ENCODE peak calls at places on chromosomes 12 and 14, in four cellular contexts. N is WERI-Rb-1, R is heart right ventricle, Q is A549. C is an unnamed sample.

GRCh38 chr14:105019861-105020814 is 745 bp downstream of the CDCA4 start:
- DNase-seq in Q (no peak), N (no peak), R (no peak), C (peak; percentile 74)

GRCh38 chr12:67592228-67593011 is 56.1 kb upstream of the DYRK2 start:
- DNase-seq in Q (no peak), N (no peak), R (peak; percentile 24), C (no peak)

GRCh38 chr12:91744613-91745012 is 401.0 kb downstream of the BTG1 start:
- DNase-seq in N (no peak), Q (no peak), R (no peak), C (no peak)

GRCh38 chr12:58980768-58981167 is 60.5 kb upstream of the LRIG3 start:
- DNase-seq in Q (no peak), N (no peak), R (no peak), C (no peak)

GRCh38 chr12:62192486-62193250 is 67.5 kb upstream of the USP15 start:
- DNase-seq in Q (peak; percentile 74), N (peak; percentile 77), R (peak; percentile 47), C (peak; percentile 61)

GRCh38 chr14:36553650-36554260 is 28.7 kb downstream of the NKX2-8 start:
- DNase-seq in N (peak; percentile 9), R (no peak), Q (peak; percentile 29), C (peak; percentile 20)

GRCh38 chr14:35051796-35052195 is 5.7 kb downstream of the FAM177A1 start:
- DNase-seq in R (no peak), N (no peak), Q (no peak), C (no peak)

GRCh38 chr12:92432724-92433281 is 270.0 kb upstream of the PLEKHG7 start:
- DNase-seq in Q (no peak), R (no peak), N (no peak), C (no peak)

GRCh38 chr12:8065991-8066594 is at the start of gene C3AR1:
- DNase-seq in R (no peak), Q (no peak), N (no peak), C (peak; percentile 46)

GRCh38 chr12:3202734-3203446 is 125.7 kb downstream of the TSPAN9 start:
- DNase-seq in N (peak; percentile 82), R (peak; percentile 71), Q (peak; percentile 84), C (peak; percentile 74)

GRCh38 chr12:47903927-47904646 is 707 bp downstream of the VDR start:
- DNase-seq in N (no peak), Q (peak; percentile 38), R (no peak), C (peak; percentile 81)

GRCh38 chr14:35971965-35972630 is 146.0 kb downstream of the BRMS1L start:
- DNase-seq in Q (no peak), R (no peak), N (no peak), C (no peak)

GRCh38 chr12:57632369-57632897 is 568 bp downstream of the B4GALNT1 start:
- DNase-seq in N (peak; percentile 63), Q (no peak), R (no peak), C (peak; percentile 43)

GRCh38 chr12:55516391-55516790 is 24.2 kb downstream of the OR6C68 start:
- DNase-seq in Q (no peak), R (no peak), N (no peak), C (no peak)

GRCh38 chr12:55515696-55516095 is 23.5 kb downstream of the OR6C68 start:
- DNase-seq in R (no peak), N (no peak), Q (no peak), C (peak; percentile 7)
- TF ChIP-seq CTCF in R (no peak), N (peak; percentile 2), Q (no peak), C (peak; percentile 22)

GRCh38 chr14:32246751-32247150 is 43.7 kb upstream of the RNU6-8 start:
- DNase-seq in Q (no peak), N (no peak), R (no peak), C (no peak)

GRCh38 chr14:32249780-32250179 is 46.7 kb upstream of the RNU6-8 start:
- DNase-seq in R (no peak), Q (no peak), N (no peak), C (no peak)

GRCh38 chr14:32244404-32244803 is 41.3 kb upstream of the RNU6-8 start:
- DNase-seq in Q (no peak), N (peak; percentile 24), R (no peak), C (no peak)
- TF ChIP-seq CTCF in Q (peak; percentile 27), N (peak; percentile 43), R (peak; percentile 24), C (no peak)

GRCh38 chr12:34022079-34022830 is at the start of gene ALG10:
- DNase-seq in R (peak; percentile 99), N (peak; percentile 96), Q (peak; percentile 63), C (peak; percentile 96)

GRCh38 chr12:34016361-34016760 is 5.9 kb upstream of the ALG10 start:
- DNase-seq in R (no peak), Q (no peak), N (no peak), C (no peak)
- TF ChIP-seq CTCF in R (no peak), Q (no peak), N (no peak), C (no peak)

GRCh38 chr12:52175411-52176350 is 16.1 kb downstream of the KRT80 start:
- DNase-seq in Q (no peak), R (no peak), N (peak; percentile 59), C (no peak)
- TF ChIP-seq CTCF in Q (no peak), R (peak; percentile 33), N (peak; percentile 40), C (no peak)

GRCh38 chr12:4900327-4900726 is 9.4 kb upstream of the KCNA1 start:
- DNase-seq in R (no peak), Q (no peak), N (no peak), C (no peak)

GRCh38 chr12:4894019-4894418 is 15.7 kb upstream of the KCNA1 start:
- DNase-seq in N (peak; percentile 52), Q (no peak), R (no peak), C (no peak)

GRCh38 chr12:4899361-4899760 is 10.3 kb upstream of the KCNA1 start:
- DNase-seq in N (peak; percentile 13), R (no peak), Q (no peak), C (no peak)
- TF ChIP-seq CTCF in N (peak; percentile 50), R (no peak), Q (no peak), C (no peak)

C was measured in activated CD8-positive, alpha-beta T cell treated with anti-CD3 and anti-CD28 coated beads for 36 hours.